ENCODE peak calls at places on chromosomes 13 and 19, in eight cellular contexts. D, B, P, W, E, V, T and A are unnamed samples.

GRCh38 chr19:30044273-30045259 is 102.5 kb downstream of the URI1 start:
- DNase-seq in T (no peak), W (no peak), P (no peak), V (no peak), D (no peak), E (no peak), B (no peak), A (no peak)

GRCh38 chr13:58085819-58086218 is 454.3 kb downstream of the PCDH17 start:
- DNase-seq in B (peak; percentile 73), W (no peak), E (no peak), D (no peak), T (no peak), P (no peak), V (no peak), A (no peak)

GRCh38 chr19:15296841-15297415 is 35.4 kb downstream of the BRD4 start:
- DNase-seq in T (peak; percentile 63), W (no peak), D (no peak), V (no peak), E (no peak), P (no peak), B (no peak), A (no peak)

GRCh38 chr19:41886761-41887710 is 4.1 kb downstream of the ARHGEF1 start:
- DNase-seq in E (no peak), V (no peak), B (no peak), W (peak; percentile 64), T (no peak), D (no peak), P (no peak), A (peak; percentile 75)

GRCh38 chr19:10408511-10409291 is 5.4 kb upstream of the CDC37 start:
- DNase-seq in P (no peak), W (no peak), V (no peak), T (no peak), D (peak; percentile 80), B (no peak), E (no peak), A (no peak)

GRCh38 chr13:67267136-67267535 is 37.0 kb upstream of the PCDH9 start:
- DNase-seq in B (peak; percentile 72), V (no peak), E (no peak), W (no peak), D (no peak), T (no peak), P (no peak), A (no peak)

GRCh38 chr19:17796013-17796837 is 1.3 kb downstream of the B3GNT3 start:
- DNase-seq in E (no peak), W (no peak), T (peak; percentile 91), P (no peak), V (no peak), D (no peak), B (no peak), A (no peak)

GRCh38 chr19:30009013-30009412 is 67.0 kb downstream of the URI1 start:
- DNase-seq in P (no peak), T (no peak), V (no peak), B (no peak), D (no peak), W (no peak), E (no peak), A (no peak)

GRCh38 chr13:62207388-62207787 is 791.7 kb upstream of the PCDH20 start:
- DNase-seq in V (no peak), D (no peak), P (no peak), B (no peak), W (no peak), E (no peak), T (no peak), A (no peak)

GRCh38 chr13:79990048-79990447 is 350.9 kb downstream of the SPRY2 start:
- DNase-seq in B (peak; percentile 31), D (no peak), T (no peak), E (no peak), P (no peak), W (no peak), V (no peak), A (no peak)

GRCh38 chr19:18063463-18063862 is 23.3 kb downstream of the IL12RB1 start:
- DNase-seq in D (no peak), B (no peak), E (no peak), W (peak; percentile 52), T (peak; percentile 43), P (no peak), V (no peak), A (peak; percentile 10)

GRCh38 chr13:26019881-26020535 is 31.8 kb downstream of the SHISA2 start:
- DNase-seq in P (no peak), V (no peak), D (no peak), E (no peak), W (no peak), B (peak; percentile 91), T (peak; percentile 67), A (no peak)

GRCh38 chr13:110916671-110917142 is 1.8 kb upstream of the ANKRD10 start:
- DNase-seq in W (no peak), T (no peak), B (peak; percentile 90), P (no peak), E (no peak), V (no peak), D (no peak), A (no peak)

GRCh38 chr19:2983351-2984195 is 6.2 kb downstream of the TLE6 start:
- DNase-seq in B (peak; percentile 75), T (peak; percentile 44), E (peak; percentile 77), D (peak; percentile 48), V (peak; percentile 75), W (peak; percentile 93), P (peak; percentile 67), A (no peak)

GRCh38 chr13:60463787-60464186 is 66.8 kb downstream of the TDRD3 start:
- DNase-seq in V (no peak), E (no peak), D (no peak), B (no peak), P (no peak), T (peak; percentile 7), W (no peak), A (no peak)

GRCh38 chr13:99463998-99464397 is 37.3 kb upstream of the TM9SF2 start:
- DNase-seq in E (no peak), D (no peak), P (no peak), V (no peak), T (no peak), W (no peak), B (no peak), A (no peak)

GRCh38 chr13:44302948-44303575 is 70.6 kb upstream of the SERP2 start:
- DNase-seq in P (no peak), D (no peak), V (no peak), T (no peak), B (peak; percentile 87), E (no peak), W (no peak), A (no peak)

GRCh38 chr19:4343845-4344713 is 717 bp downstream of the MPND start:
- DNase-seq in D (no peak), V (no peak), T (no peak), P (no peak), B (no peak), E (no peak), W (no peak), A (no peak)
- H3K27ac ChIP-seq in D (no peak overlapping the region), V (peak overlapping the region; percentile 90), T (no peak overlapping the region), P (peak overlapping the region; percentile 93), B (no peak overlapping the region), E (peak overlapping the region; percentile 94), W (no peak overlapping the region), A (no peak overlapping the region)

GRCh38 chr19:13152854-13153626 is 2.8 kb downstream of the IER2 start:
- DNase-seq in T (peak; percentile 98), W (peak; percentile 98), V (peak; percentile 97), B (peak; percentile 83), E (peak; percentile 98), D (peak; percentile 96), P (peak; percentile 98), A (peak; percentile 92)
- TF ChIP-seq CTCF in T (peak; percentile 41), W (peak; percentile 19), V (peak; percentile 19), B (no peak), E (no peak), D (no peak), P (peak; percentile 13), A (no peak)

GRCh38 chr19:6530385-6531162 is at the start of gene TNFSF9:
- DNase-seq in E (peak; percentile 80), W (peak; percentile 87), V (peak; percentile 84), T (peak; percentile 94), B (peak; percentile 68), P (peak; percentile 83), D (peak; percentile 92), A (peak; percentile 60)

GRCh38 chr19:6531163-6531955 is 533 bp downstream of the TNFSF9 start:
- DNase-seq in P (no peak), B (no peak), V (no peak), E (no peak), D (no peak), W (no peak), T (no peak), A (no peak)

GRCh38 chr19:6532244-6532999 is 1.6 kb downstream of the TNFSF9 start:
- DNase-seq in T (no peak), W (no peak), V (no peak), D (no peak), E (no peak), P (no peak), B (no peak), A (no peak)

GRCh38 chr19:6533000-6533328 is 2.1 kb downstream of the TNFSF9 start:
- DNase-seq in V (no peak), D (no peak), T (no peak), E (no peak), P (no peak), B (no peak), W (no peak), A (no peak)

GRCh38 chr19:6531956-6532243 is 1.1 kb downstream of the TNFSF9 start:
- DNase-seq in P (no peak), T (no peak), E (no peak), D (no peak), B (no peak), V (no peak), W (no peak), A (no peak)
- H3K4me3 ChIP-seq in P (no peak overlapping the region), T (peak overlapping the region; percentile 81), E (no peak overlapping the region), D (peak overlapping the region; percentile 46), B (peak overlapping the region; percentile 87), V (peak overlapping the region; percentile 54), W (peak overlapping the region; percentile 72), A (peak overlapping the region; percentile 5)

DNA sequence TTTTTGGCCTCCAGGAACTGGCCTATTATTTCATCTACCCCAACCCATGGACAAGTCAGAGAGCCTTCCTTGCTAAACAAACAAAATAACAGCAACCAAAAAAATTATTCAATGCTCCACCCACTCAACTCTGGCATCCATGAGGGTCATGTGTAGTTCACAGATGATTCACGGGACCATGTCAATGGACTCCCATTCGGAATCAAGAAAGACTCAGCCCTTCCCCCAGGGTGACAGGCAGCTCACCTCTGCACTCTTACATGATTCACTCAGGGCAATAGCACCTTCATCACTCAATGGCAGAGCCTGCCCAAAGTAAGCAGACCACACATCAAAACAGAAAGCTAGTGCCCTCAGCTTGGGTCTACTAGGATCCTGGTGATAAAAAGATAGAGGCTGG is 14.3 kb upstream of the SCEL start:
- DNase-seq in W (no peak), V (no peak), T (peak; percentile 94), E (no peak), D (no peak), P (no peak), B (peak; percentile 38), A (no peak)
- H3K27ac ChIP-seq in W (peak overlapping the region; percentile 18), V (no peak overlapping the region), T (peak overlapping the region; percentile 92), E (no peak overlapping the region), D (peak overlapping the region; percentile 61), P (no peak overlapping the region), B (no peak overlapping the region), A (no peak overlapping the region)

DNA sequence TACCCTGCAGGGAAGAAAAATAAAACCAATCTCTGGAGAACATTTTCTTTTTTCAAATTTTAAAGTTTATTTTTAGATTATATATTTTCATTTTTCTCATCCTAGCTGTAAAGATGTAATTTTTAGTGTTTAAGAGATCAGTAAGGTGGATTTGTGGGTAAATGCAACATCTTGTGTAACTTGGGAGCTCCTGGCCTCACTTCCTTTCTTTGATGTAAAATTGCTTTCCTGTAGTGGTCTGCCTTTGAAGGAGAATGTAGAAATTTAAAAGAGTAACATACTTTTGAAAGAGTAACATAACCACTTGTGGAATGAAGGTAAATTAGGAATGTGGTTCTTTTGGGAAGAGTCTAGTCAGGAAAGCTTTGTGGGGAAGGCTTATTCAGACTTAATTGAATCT is 95.7 kb upstream of the AKAP11 start:
- DNase-seq in E (no peak), V (no peak), B (no peak), T (no peak), P (no peak), D (no peak), W (no peak), A (no peak)
- TF ChIP-seq CTCF in E (no peak), V (no peak), B (no peak), T (no peak), P (no peak), D (no peak), W (no peak), A (no peak)